ENCODE peak calls at places on chromosomes 5 and 9, in seven cellular contexts. M is aorta, E is head of caudate nucleus, A is OCI-LY7, Z is hypothalamus, D is H54, B is fibroblast of pulmonary artery. O is an unnamed sample.

GRCh38 chr9:134836406-134836970 is 44.1 kb upstream of the FCN2 start:
- DNase-seq in E (no peak), B (no peak), A (no peak), Z (no peak), D (no peak), M (no peak), O (no peak)

GRCh38 chr9:120393386-120394057 is 186.4 kb downstream of the CDK5RAP2 start:
- DNase-seq in Z (no peak), E (peak), A (no peak), B (peak), M (no peak), D (peak), O (no peak)

GRCh38 chr9:124302921-124303320 is 45.2 kb downstream of the NEK6 start:
- DNase-seq in Z (no peak), E (no peak), B (no peak), M (no peak), D (no peak), A (no peak), O (no peak)

GRCh38 chr9:16445141-16445920 is 425.1 kb downstream of the BNC2 start:
- DNase-seq in E (no peak), M (no peak), Z (no peak), B (peak), D (no peak), A (no peak), O (no peak)

GRCh38 chr5:157651623-157652376 is 438 bp downstream of the SOX30 start:
- DNase-seq in Z (no peak), D (no peak), A (no peak), M (peak), B (peak), E (peak), O (peak)

GRCh38 chr9:87309236-87309635 is 188.4 kb upstream of the DAPK1 start:
- DNase-seq in M (no peak), A (no peak), Z (no peak), E (no peak), D (no peak), B (no peak), O (no peak)

GRCh38 chr5:92599217-92599810 is 981.7 kb downstream of the NR2F1-AS1 start:
- DNase-seq in A (no peak), E (no peak), Z (no peak), B (no peak), M (no peak), D (no peak), O (no peak)

GRCh38 chr5:116478461-116478860 is 96.2 kb downstream of the SEMA6A start:
- DNase-seq in Z (no peak), M (no peak), D (no peak), B (no peak), A (no peak), E (no peak), O (no peak)

GRCh38 chr5:180129291-180130190 is 58.0 kb upstream of the RNF130 start:
- DNase-seq in Z (no peak), E (no peak), B (no peak), M (no peak), D (no peak), A (no peak), O (no peak)

O was measured in stimulated activated naive B cell treated with anti-CD40 and anti-IgM and Interleukin-4, amounts not matched to agents 10 μg/mL and 1 μg/mL and 100 μg/mL, for 72 hours.